ENCODE peak calls at places on chromosomes 3 and 15, in ten cellular contexts. S is RWPE1, W is GM23248, F is heart left ventricle, A is cardiac muscle cell, Q is lower lobe of right lung, O is H9, E is pancreas, H is ascending aorta, D is GM23338. X is an unnamed sample.

GRCh38 chr3:64109438-64109837 is 86.1 kb upstream of the PSMD6 start:
- DNase-seq in S (no peak), W (no peak), F (peak; percentile 13), A (no peak), Q (no peak), O (peak; percentile 35), E (no peak), H (no peak), D (no peak), X (no peak)

GRCh38 chr3:80238606-80239005 is 470.8 kb upstream of the ROBO1 start:
- DNase-seq in S (no peak), W (no peak), F (no peak), A (no peak), Q (no peak), O (no peak), E (no peak), H (no peak), D (no peak), X (no peak)

GRCh38 chr15:82540055-82540983 is at the start of gene RPS17:
- DNase-seq in S (peak; percentile 99), W (peak; percentile 96), F (peak; percentile 96), A (peak; percentile 96), Q (peak; percentile 98), O (peak; percentile 96), E (peak; percentile 98), H (peak; percentile 83), D (peak; percentile 97), X (peak; percentile 97)

GRCh38 chr3:143596957-143597642 is 251.2 kb downstream of the SLC9A9 start:
- DNase-seq in S (no peak), W (no peak), F (no peak), A (peak; percentile 4), Q (no peak), O (peak; percentile 49), E (no peak), H (no peak), D (peak; percentile 44), X (no peak)

GRCh38 chr3:88362428-88362827 is 212.7 kb downstream of the C3orf38 start:
- DNase-seq in S (no peak), W (no peak), F (no peak), A (no peak), Q (no peak), O (no peak), E (peak; percentile 6), H (no peak), D (no peak), X (no peak)

GRCh38 chr3:193868590-193868989 is 267.4 kb upstream of the HES1 start:
- DNase-seq in S (no peak), W (no peak), F (no peak), A (no peak), Q (no peak), O (no peak), E (no peak), H (no peak), D (no peak), X (no peak)

GRCh38 chr3:36707623-36708409 is 56.5 kb downstream of the DCLK3 start:
- DNase-seq in S (peak; percentile 50), W (peak; percentile 86), F (no peak), A (no peak), Q (no peak), O (no peak), E (no peak), H (no peak), D (peak; percentile 40), X (no peak)

GRCh38 chr3:104907507-104907906 is 459.2 kb upstream of the ALCAM start:
- DNase-seq in S (peak; percentile 53), W (peak; percentile 85), F (no peak), A (no peak), Q (no peak), O (no peak), E (no peak), H (no peak), D (no peak), X (no peak)

GRCh38 chr3:120791010-120791409 is 48.5 kb downstream of the GTF2E1 start:
- DNase-seq in S (no peak), W (no peak), F (no peak), A (no peak), Q (no peak), O (no peak), E (no peak), H (no peak), D (no peak), X (no peak)

GRCh38 chr3:191360620-191361019 is 30.3 kb upstream of the UTS2B start:
- DNase-seq in S (peak; percentile 48), W (no peak), F (no peak), A (no peak), Q (no peak), O (no peak), E (no peak), H (no peak), D (no peak), X (no peak)

GRCh38 chr15:48802867-48803266 is 8.0 kb downstream of the CEP152 start:
- DNase-seq in S (peak; percentile 53), W (peak; percentile 96), F (no peak), A (no peak), Q (no peak), O (no peak), E (no peak), H (no peak), D (no peak), X (no peak)

GRCh38 chr3:193446975-193447602 is 68.5 kb upstream of the ATP13A5 start:
- DNase-seq in S (no peak), W (no peak), F (no peak), A (no peak), Q (no peak), O (no peak), E (no peak), H (no peak), D (no peak), X (no peak)

GRCh38 chr3:115110830-115111229 is 36.3 kb downstream of the ZBTB20 start:
- DNase-seq in S (no peak), W (no peak), F (no peak), A (no peak), Q (no peak), O (no peak), E (no peak), H (no peak), D (no peak), X (no peak)

GRCh38 chr3:115111632-115112031 is 35.5 kb downstream of the ZBTB20 start:
- DNase-seq in S (no peak), W (peak; percentile 15), F (no peak), A (no peak), Q (no peak), O (no peak), E (no peak), H (no peak), D (no peak), X (no peak)

GRCh38 chr3:115113367-115113766 is 33.7 kb downstream of the ZBTB20 start:
- DNase-seq in S (no peak), W (peak; percentile 38), F (no peak), A (no peak), Q (peak; percentile 37), O (no peak), E (no peak), H (no peak), D (no peak), X (no peak)

DNA sequence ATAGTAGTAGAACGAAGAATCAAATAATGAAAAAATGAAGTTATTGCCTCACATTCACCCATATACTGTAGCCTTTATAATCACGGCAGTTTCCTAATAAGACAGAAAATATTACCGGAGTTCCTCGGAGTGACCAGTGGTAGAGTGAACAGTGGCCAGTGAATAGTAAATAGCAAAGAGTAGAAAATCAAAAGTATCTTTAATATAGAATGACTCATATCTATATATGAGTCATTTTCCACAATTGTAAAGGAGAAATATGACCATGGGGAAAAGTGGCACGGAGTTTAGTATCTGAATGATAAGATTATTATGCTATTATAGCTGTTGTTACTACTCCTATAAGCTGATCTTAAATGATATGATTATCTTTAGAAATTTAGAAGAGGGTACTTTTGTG is 38.5 kb downstream of the ZBTB20 start:
- DNase-seq in S (peak; percentile 13), W (no peak), F (no peak), A (no peak), Q (no peak), O (no peak), E (no peak), H (no peak), D (no peak), X (no peak)
- H3K27ac ChIP-seq in S (no peak overlapping the region), W (no peak overlapping the region), F (no peak overlapping the region), A (no peak overlapping the region), Q (no peak overlapping the region), O (no peak overlapping the region), E (no peak overlapping the region), H (no peak overlapping the region), D (no peak overlapping the region), X (no peak overlapping the region)

DNA sequence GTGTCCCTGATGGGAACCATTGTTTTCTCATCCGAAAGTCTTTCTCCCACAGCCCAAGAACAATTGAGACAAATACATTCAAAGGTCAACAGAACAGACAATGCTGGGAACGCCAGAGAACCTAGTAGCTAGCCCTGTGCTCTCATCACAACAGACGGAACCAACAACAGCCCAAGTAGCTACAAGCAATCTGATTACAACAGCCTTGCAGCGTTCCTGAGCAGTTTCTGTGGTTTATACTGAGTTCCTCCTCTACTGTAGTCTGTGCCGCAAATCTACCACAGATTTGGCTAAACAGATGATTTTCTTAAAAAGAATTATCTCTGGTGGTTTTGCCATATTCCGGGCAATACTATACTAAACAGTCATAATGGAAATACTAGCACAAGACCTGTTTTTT is 435.6 kb downstream of the MECOM start:
- DNase-seq in S (no peak), W (peak; percentile 85), F (no peak), A (no peak), Q (no peak), O (no peak), E (no peak), H (no peak), D (peak; percentile 23), X (no peak)
- H3K27ac ChIP-seq in S (no peak overlapping the region), W (peak overlapping the region; percentile 38), F (peak overlapping the region; percentile 6), A (no peak overlapping the region), Q (no peak overlapping the region), O (no peak overlapping the region), E (no peak overlapping the region), H (peak overlapping the region; percentile 60), D (no peak overlapping the region), X (no peak overlapping the region)

DNA sequence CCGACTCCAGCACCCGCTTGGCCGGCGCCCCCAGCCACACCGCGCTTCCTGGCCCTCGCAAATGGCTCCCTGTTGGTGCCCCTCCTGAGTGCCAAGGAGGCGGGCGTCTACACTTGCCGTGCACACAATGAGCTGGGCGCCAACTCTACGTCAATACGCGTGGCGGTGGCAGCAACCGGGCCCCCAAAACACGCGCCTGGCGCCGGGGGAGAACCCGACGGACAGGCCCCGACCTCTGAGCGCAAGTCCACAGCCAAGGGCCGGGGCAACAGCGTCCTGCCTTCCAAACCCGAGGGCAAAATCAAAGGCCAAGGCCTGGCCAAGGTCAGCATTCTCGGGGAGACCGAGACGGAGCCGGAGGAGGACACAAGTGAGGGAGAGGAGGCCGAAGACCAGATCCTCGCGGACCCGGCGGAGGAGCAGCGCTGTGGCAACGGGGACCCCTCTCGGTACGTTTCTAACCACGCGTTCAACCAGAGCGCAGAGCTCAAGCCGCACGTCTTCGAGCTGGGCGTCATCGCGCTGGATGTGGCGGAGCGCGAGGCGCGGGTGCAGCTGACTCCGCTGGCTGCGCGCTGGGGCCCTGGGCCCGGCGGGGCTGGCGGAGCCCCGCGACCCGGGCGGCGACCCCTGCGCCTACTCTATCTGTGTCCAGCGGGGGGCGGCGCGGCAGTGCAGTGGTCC is 3.5 kb downstream of the ISLR2 start:
- DNase-seq in S (no peak), W (no peak), F (no peak), A (peak; percentile 29), Q (no peak), O (no peak), E (peak; percentile 68), H (no peak), D (peak; percentile 74), X (no peak)
- H3K27ac ChIP-seq in S (no peak overlapping the region), W (no peak overlapping the region), F (no peak overlapping the region), A (no peak overlapping the region), Q (no peak overlapping the region), O (no peak overlapping the region), E (no peak overlapping the region), H (no peak overlapping the region), D (no peak overlapping the region), X (no peak overlapping the region)

GRCh38 chr3:52002768-52003167 is 7.1 kb upstream of the RPL29 start:
- DNase-seq in S (no peak), W (no peak), F (no peak), A (no peak), Q (no peak), O (no peak), E (no peak), H (no peak), D (no peak), X (no peak)
- H3K27ac ChIP-seq in S (peak overlapping the region; percentile 58), W (no peak overlapping the region), F (no peak overlapping the region), A (no peak overlapping the region), Q (no peak overlapping the region), O (no peak overlapping the region), E (no peak overlapping the region), H (no peak overlapping the region), D (no peak overlapping the region), X (no peak overlapping the region)